ENCODE peak calls at places on chromosomes 3 and 15, in four cellular contexts. V is mammary epithelial cell, X is GM12878, S is K562. O is an unnamed sample.

GRCh38 chr3:52216585-52217408 is 8.6 kb downstream of the TLR9 start:
- DNase-seq in S (no peak), V (peak; percentile 97), X (no peak), O (peak; percentile 90)

GRCh38 chr3:172203522-172204258 is 164.3 kb downstream of the FNDC3B start:
- DNase-seq in V (peak; percentile 43), X (no peak), S (no peak), O (no peak)

GRCh38 chr15:86193716-86194408 is 114.2 kb downstream of the AGBL1 start:
- DNase-seq in S (no peak), X (no peak), V (no peak), O (no peak)

GRCh38 chr3:24526640-24527237 is 32.1 kb upstream of the THRB start:
- DNase-seq in X (no peak), V (no peak), S (no peak), O (no peak)

GRCh38 chr3:48194446-48195071 is 6.3 kb upstream of the CDC25A start:
- DNase-seq in V (peak; percentile 63), X (peak; percentile 23), S (peak; percentile 54), O (peak; percentile 36)

GRCh38 chr15:41494922-41495735 is 1.5 kb downstream of the ITPKA start:
- DNase-seq in X (no peak), S (no peak), V (no peak), O (no peak)

GRCh38 chr3:54443572-54444161 is 321.3 kb downstream of the CACNA2D3 start:
- DNase-seq in X (no peak), V (peak; percentile 19), S (no peak), O (no peak)

GRCh38 chr3:171200052-171201029 is 173.8 kb upstream of the SLC2A2 start:
- DNase-seq in S (no peak), V (no peak), X (no peak), O (no peak)

GRCh38 chr3:165210132-165210531 is 13.9 kb upstream of the SLITRK3 start:
- DNase-seq in X (no peak), V (no peak), S (no peak), O (no peak)

GRCh38 chr15:67083135-67083766 is 17.8 kb downstream of the SMAD3 start:
- DNase-seq in X (no peak), S (no peak), V (no peak), O (no peak)
- H3K4me1 ChIP-seq in X (peaks cover 85% of the 10 kb centered on the region), S (peaks cover 28% of the 10 kb centered on the region), V (peaks cover 48% of the 10 kb centered on the region), O (peaks cover 94% of the 10 kb centered on the region)

GRCh38 chr3:181721369-181721768 is 9.6 kb downstream of the SOX2 start:
- DNase-seq in V (no peak), X (no peak), S (no peak), O (no peak)
- H3K27ac ChIP-seq in V (no peak overlapping the region), X (no peak overlapping the region), S (no peak overlapping the region), O (no peak overlapping the region)

GRCh38 chr3:73029321-73029796 is 32.1 kb upstream of the EBLN2 start:
- DNase-seq in X (no peak), V (peak; percentile 94), S (no peak), O (no peak)
- H3K4me3 ChIP-seq in X (no peak overlapping the region), V (no peak overlapping the region), S (no peak overlapping the region), O (no peak overlapping the region)

DNA sequence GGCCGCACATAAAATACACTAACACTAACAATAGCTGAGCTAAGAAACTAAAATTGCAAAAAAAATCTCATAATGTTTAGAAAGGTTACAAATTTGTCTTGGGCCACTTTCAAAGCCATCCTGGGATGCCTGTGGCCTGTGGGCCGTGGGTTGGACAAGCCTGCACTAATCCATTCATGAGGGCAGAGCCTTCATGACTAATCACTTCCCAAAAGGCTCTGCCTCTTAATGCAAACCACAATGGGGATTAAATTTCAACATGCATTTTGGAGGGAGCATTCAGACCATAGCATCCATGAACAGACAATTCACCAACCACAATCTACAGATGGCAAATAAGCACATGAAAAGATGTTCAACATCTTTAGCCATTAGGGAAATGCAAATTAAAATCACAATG is 128.2 kb downstream of the SUCLG2 start:
- DNase-seq in S (no peak), V (peak; percentile 89), X (no peak), O (no peak)
- H3K4me1 ChIP-seq in S (no peaks in the 10 kb centered on the region), V (peaks cover 13% of the 10 kb centered on the region), X (no peaks in the 10 kb centered on the region), O (peaks cover 10% of the 10 kb centered on the region)

GRCh38 chr3:196081834-196082470 is at the start of gene TFRC:
- DNase-seq in V (peak; percentile 90), S (peak; percentile 99), X (peak; percentile 82), O (peak; percentile 97)

GRCh38 chr3:196080517-196080841 is 1.4 kb downstream of the TFRC start:
- DNase-seq in S (no peak), X (no peak), V (no peak), O (no peak)

GRCh38 chr3:196085534-196085933 is 3.6 kb upstream of the TFRC start:
- DNase-seq in X (no peak), S (no peak), V (no peak), O (no peak)

GRCh38 chr3:196080997-196081833 is 675 bp downstream of the TFRC start:
- DNase-seq in V (peak; percentile 59), X (no peak), S (peak; percentile 72), O (peak; percentile 86)

GRCh38 chr3:196082471-196082971 is 631 bp upstream of the TFRC start:
- DNase-seq in S (no peak), V (no peak), X (no peak), O (no peak)
- H3K27ac ChIP-seq in S (peak overlapping the region; percentile 89), V (no peak overlapping the region), X (peak overlapping the region; percentile 96), O (peak overlapping the region; percentile 100)

DNA sequence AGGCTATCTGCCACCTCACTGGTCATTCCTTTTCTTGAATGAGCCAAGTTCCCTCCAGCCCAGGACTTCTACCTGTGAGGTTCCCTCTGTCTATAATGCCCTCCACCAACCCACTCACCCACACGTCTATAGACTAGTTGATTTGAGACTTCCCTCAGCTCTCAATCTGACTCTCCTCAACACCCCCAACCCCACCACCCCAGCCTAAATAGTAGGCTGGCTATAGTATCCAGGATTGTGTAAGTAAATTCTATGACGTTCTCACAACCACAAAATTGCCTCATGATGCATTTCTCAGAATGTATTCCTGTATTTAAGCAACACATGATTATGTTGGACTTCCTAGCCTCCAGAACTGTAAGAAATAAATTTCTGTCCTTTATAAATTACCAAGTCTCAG is 2.2 kb downstream of the PLSCR1 start:
- DNase-seq in S (no peak), X (no peak), V (peak; percentile 54), O (no peak)
- H3K4me3 ChIP-seq in S (peak overlapping the region; percentile 92), X (peak overlapping the region; percentile 62), V (peak overlapping the region; percentile 65), O (peak overlapping the region; percentile 74)

DNA sequence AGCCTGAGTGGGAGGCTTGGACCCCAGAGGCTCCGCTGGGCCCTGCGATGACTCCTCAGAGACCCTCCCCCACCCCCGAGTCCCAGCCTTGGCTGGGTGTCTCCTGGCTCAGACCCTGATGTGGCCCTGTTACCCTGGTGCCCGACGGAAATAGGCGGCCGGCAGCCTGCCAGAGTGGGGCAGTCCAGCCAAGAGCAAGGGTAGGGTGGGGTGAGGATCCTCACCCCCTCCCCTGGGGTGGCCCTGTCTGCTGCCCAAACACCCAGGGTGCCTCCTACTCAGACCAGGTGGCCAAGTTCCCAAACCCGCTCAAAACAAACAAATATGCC is 15.3 kb downstream of the TNK2 start:
- DNase-seq in V (no peak), S (no peak), X (no peak), O (peak; percentile 64)
- H3K4me1 ChIP-seq in V (peaks cover 48% of the 10 kb centered on the region), S (peaks cover 79% of the 10 kb centered on the region), X (peaks cover 14% of the 10 kb centered on the region), O (peaks cover 83% of the 10 kb centered on the region)